ENCODE peak calls at places on chromosomes 3 and 15, in five cellular contexts. E is tibial nerve, L is pancreas, O is HCT116, G is cardiac muscle cell. W is an unnamed sample.

GRCh38 chr3:191329654-191330308 is 545 bp downstream of the UTS2B start:
- DNase-seq in G (peak), E (no peak), O (no peak), L (peak), W (peak)

GRCh38 chr3:4821331-4821730 is 157.9 kb upstream of the BHLHE40 start:
- DNase-seq in G (no peak), L (no peak), O (no peak), E (no peak), W (peak)

GRCh38 chr3:183537295-183537730 is 18.2 kb downstream of the KLHL6 start:
- DNase-seq in O (no peak), L (no peak), E (peak), G (no peak), W (peak)

GRCh38 chr3:123765475-123766166 is 118.5 kb downstream of the MYLK start:
- DNase-seq in G (no peak), E (no peak), O (no peak), L (no peak), W (no peak)

GRCh38 chr3:135325096-135325495 is 530.0 kb downstream of the EPHB1 start:
- DNase-seq in O (no peak), G (no peak), E (no peak), L (peak), W (no peak)

GRCh38 chr3:159627634-159628033 is 361.0 kb upstream of the IL12A start:
- DNase-seq in L (no peak), O (no peak), G (no peak), E (no peak), W (no peak)

GRCh38 chr3:15055019-15055557 is 10.0 kb downstream of the MRPS25 start:
- DNase-seq in E (no peak), G (no peak), O (no peak), L (no peak), W (peak)

GRCh38 chr3:125062904-125063618 is 7.3 kb upstream of the HEG1 start:
- DNase-seq in O (no peak), E (no peak), L (peak), G (peak), W (peak)

GRCh38 chr15:93035953-93036810 is 52.8 kb downstream of the RGMA start:
- DNase-seq in E (peak), G (peak), L (peak), O (peak), W (no peak)

GRCh38 chr15:43776718-43777292 is at the start of gene ELL3:
- DNase-seq in O (peak), E (peak), G (peak), L (peak), W (peak)

GRCh38 chr3:2511356-2511755 is 412.7 kb downstream of the CNTN4 start:
- DNase-seq in L (no peak), E (no peak), O (no peak), G (peak), W (no peak)

GRCh38 chr3:6717026-6717943 is 143.6 kb upstream of the GRM7 start:
- DNase-seq in G (no peak), O (no peak), L (no peak), E (no peak), W (no peak)

GRCh38 chr15:65305776-65306175 is 1.3 kb downstream of the RNU5B-1 start:
- DNase-seq in O (no peak), G (no peak), L (no peak), E (no peak), W (no peak)

GRCh38 chr3:190319660-190320059 is 2.6 kb downstream of the CLDN1 start:
- DNase-seq in E (no peak), G (no peak), O (no peak), L (peak), W (no peak)

GRCh38 chr15:28915935-28916334 is 30.2 kb downstream of the APBA2 start:
- DNase-seq in L (no peak), E (no peak), O (no peak), G (no peak), W (no peak)

GRCh38 chr3:69747511-69748248 is 8.4 kb downstream of the MITF start:
- DNase-seq in E (no peak), O (no peak), L (no peak), G (no peak), W (no peak)

GRCh38 chr3:171644681-171645080 is 165.6 kb downstream of the PLD1 start:
- DNase-seq in O (no peak), E (no peak), G (no peak), L (no peak), W (no peak)

GRCh38 chr3:107855710-107856109 is 235.1 kb downstream of the CD47 start:
- DNase-seq in G (peak), E (no peak), O (peak), L (no peak), W (peak)

GRCh38 chr3:98565237-98565643 is 28.2 kb downstream of the CPOX start:
- DNase-seq in L (no peak), E (no peak), O (no peak), G (no peak), W (peak)

GRCh38 chr3:42703695-42704025 is 1.1 kb upstream of the HHATL start:
- DNase-seq in O (no peak), L (no peak), G (no peak), E (no peak), W (no peak)

GRCh38 chr3:77096966-77097890 is 57.3 kb downstream of the ROBO2 start:
- DNase-seq in E (no peak), L (no peak), O (no peak), G (no peak), W (no peak)

GRCh38 chr3:155889212-155889611 is 18.8 kb downstream of the GMPS start:
- DNase-seq in G (no peak), O (no peak), L (no peak), E (no peak), W (no peak)

GRCh38 chr3:13091898-13092620 is 18.8 kb upstream of the IQSEC1 start:
- DNase-seq in E (peak), G (peak), L (peak), O (peak), W (peak)

GRCh38 chr3:115148142-115148790 is 1.2 kb upstream of the ZBTB20 start:
- DNase-seq in O (no peak), L (no peak), E (no peak), G (peak), W (no peak)

GRCh38 chr3:50436063-50436674 is 67.3 kb downstream of the CACNA2D2 start:
- DNase-seq in L (peak), E (peak), G (peak), O (peak), W (peak)

GRCh38 chr3:43353923-43354670 is 67.8 kb downstream of the SNRK start:
- DNase-seq in O (no peak), G (no peak), E (no peak), L (no peak), W (no peak)

GRCh38 chr15:75198560-75199346 is 2.9 kb upstream of the C15orf39 start:
- DNase-seq in L (no peak), E (no peak), O (peak), G (peak), W (peak)

GRCh38 chr3:114649331-114649730 is 355.5 kb downstream of the TIGIT start:
- DNase-seq in E (no peak), O (peak), L (no peak), G (no peak), W (peak)

GRCh38 chr15:64911317-64912186 is at the start of gene ANKDD1A:
- DNase-seq in G (peak), E (no peak), L (peak), O (peak), W (no peak)

GRCh38 chr3:4688411-4688810 is 195.3 kb downstream of the ITPR1 start:
- DNase-seq in O (no peak), G (no peak), L (no peak), E (no peak), W (peak)

GRCh38 chr3:107644631-107645030 is 121.9 kb downstream of the BBX start:
- DNase-seq in L (no peak), G (no peak), E (no peak), O (no peak), W (no peak)

GRCh38 chr3:43855674-43856299 is 165.0 kb downstream of the ABHD5 start:
- DNase-seq in E (peak), L (peak), O (peak), G (peak), W (peak)

GRCh38 chr3:194439915-194440550 is 41.0 kb upstream of the GP5 start:
- DNase-seq in E (no peak), O (no peak), L (no peak), G (peak), W (no peak)

DNA sequence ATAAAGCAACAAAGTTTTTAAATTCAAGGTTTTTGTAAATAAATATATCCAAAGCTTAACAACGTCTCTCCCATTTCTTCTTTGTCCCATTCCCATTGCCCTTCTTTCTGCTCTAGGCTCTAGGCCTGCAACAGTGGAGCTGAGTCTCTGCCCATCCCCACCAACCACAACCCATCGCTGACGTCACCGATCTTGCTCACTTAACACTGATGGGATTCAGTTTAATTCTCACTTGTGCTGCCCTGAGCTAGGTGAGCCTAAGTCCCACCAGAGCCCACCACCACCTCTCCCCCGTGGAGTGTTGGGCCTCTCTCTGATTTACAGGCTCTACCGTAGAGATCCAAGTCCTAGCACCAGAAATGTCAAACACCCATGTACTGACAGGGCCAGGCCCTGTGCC is 61.3 kb upstream of the RAB6B start:
- DNase-seq in E (no peak), O (no peak), L (no peak), G (no peak), W (no peak)
- TF ChIP-seq CTCF in E (no peak), O (no peak), L (no peak), G (no peak), W (no peak)

GRCh38 chr15:45117327-45118130 is 3.4 kb downstream of the DUOXA2 start:
- DNase-seq in O (no peak), L (no peak), G (no peak), E (no peak), W (no peak)

GRCh38 chr15:45116482-45117326 is 2.6 kb downstream of the DUOXA2 start:
- DNase-seq in G (peak), E (no peak), L (no peak), O (no peak), W (no peak)

GRCh38 chr15:45116006-45116481 is 1.9 kb downstream of the DUOXA2 start:
- DNase-seq in G (no peak), O (no peak), E (no peak), L (no peak), W (no peak)

GRCh38 chr15:45118996-45119395 is 4.9 kb downstream of the DUOXA2 start:
- DNase-seq in L (no peak), E (no peak), G (no peak), O (no peak), W (no peak)

GRCh38 chr15:45118131-45118588 is 4.0 kb downstream of the DUOXA2 start:
- DNase-seq in G (peak), E (peak), L (peak), O (peak), W (peak)
- TF ChIP-seq CTCF in G (peak), E (peak), L (peak), O (peak), W (peak)

GRCh38 chr3:113531826-113532697 is at the start of gene SIDT1:
- DNase-seq in O (no peak), G (peak), L (peak), E (no peak), W (no peak)
- TF ChIP-seq CTCF in O (no peak), G (no peak), L (no peak), E (no peak), W (no peak)

DNA sequence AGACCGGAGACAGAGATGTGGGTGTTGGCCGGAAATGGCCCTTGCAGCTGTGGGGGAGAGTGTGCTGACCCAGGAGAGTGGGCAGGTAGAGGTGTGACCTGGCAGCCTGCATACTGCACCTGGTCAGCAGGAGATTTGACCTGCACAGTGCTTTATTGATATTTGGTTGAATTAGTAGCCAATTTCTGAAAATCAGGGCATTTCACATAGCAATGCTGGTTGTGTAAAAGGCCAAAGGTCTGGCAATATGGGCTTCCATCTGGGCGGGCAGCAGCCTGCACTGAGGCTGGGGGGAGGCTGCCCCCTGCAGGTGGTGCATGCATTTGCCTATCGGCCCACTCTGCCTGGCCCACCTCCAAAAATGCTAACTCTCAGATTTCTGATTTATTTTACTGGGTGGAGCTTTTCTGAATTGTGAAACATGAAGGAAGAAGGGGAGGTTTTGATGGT is 9.4 kb upstream of the MGLL start:
- DNase-seq in O (no peak), G (peak), E (no peak), L (peak), W (no peak)
- TF ChIP-seq CTCF in O (peak), G (peak), E (peak), L (peak), W (peak)

GRCh38 chr15:77617507-77618285 is 15.0 kb downstream of the LINGO1 start:
- DNase-seq in E (no peak), O (peak), G (no peak), L (peak), W (peak)
- TF ChIP-seq CTCF in E (no peak), O (peak), G (peak), L (no peak), W (peak)

GRCh38 chr3:144843099-144843498 is 871.5 kb downstream of the DIPK2A start:
- DNase-seq in E (no peak), L (no peak), G (no peak), O (peak), W (no peak)
- TF ChIP-seq CTCF in E (no peak), L (no peak), G (no peak), O (no peak), W (no peak)